ENCODE peak calls at places on chromosomes 1 and 21, in ten cellular contexts. P is thoracic aorta; V is suprapubic skin; A is nucleus accumbens; J is activated CD8-positive, alpha-beta memory T cell treated with anti-CD3 and anti-CD28 coated beads for 4 hours; F is neural crest cell; O is T47D; B is activated naive CD8-positive, alpha-beta T cell treated with anti-CD3 and anti-CD28 coated beads for 36 hours; L is posterior cingulate gyrus; Y is BE2C. H is an unnamed sample.

GRCh38 chr1:13960376-13960987 is 260.5 kb downstream of the PRDM2 start:
- DNase-seq in O (peak; percentile 48), J (peak; percentile 36), L (peak; percentile 94), F (peak; percentile 80), A (peak; percentile 52), P (no peak), Y (peak; percentile 35), V (peak; percentile 81), B (peak; percentile 53), H (peak; percentile 52)

GRCh38 chr1:50967416-50968020 is 2.5 kb upstream of the CDKN2C start:
- DNase-seq in O (no peak), L (no peak), F (no peak), A (no peak), Y (no peak), B (no peak), J (no peak), P (no peak), V (no peak), H (no peak)

GRCh38 chr1:38578444-38578951 is 281.1 kb downstream of the RRAGC start:
- DNase-seq in L (no peak), P (no peak), A (no peak), Y (no peak), J (no peak), V (no peak), B (peak; percentile 24), O (no peak), F (peak; percentile 28), H (no peak)

GRCh38 chr1:183454377-183454776 is 17.9 kb upstream of the SMG7 start:
- DNase-seq in Y (no peak), A (no peak), L (no peak), O (peak; percentile 34), F (no peak), J (no peak), B (no peak), P (no peak), V (no peak), H (no peak)

GRCh38 chr1:186670965-186671486 is 9.2 kb downstream of the PTGS2 start:
- DNase-seq in Y (no peak), L (no peak), P (no peak), F (no peak), B (no peak), O (no peak), V (no peak), J (no peak), A (no peak), H (no peak)

GRCh38 chr21:16309250-16309971 is 579.6 kb downstream of the USP25 start:
- DNase-seq in V (no peak), B (no peak), O (no peak), P (no peak), L (peak; percentile 74), J (no peak), F (peak; percentile 32), A (peak; percentile 39), Y (no peak), H (no peak)

GRCh38 chr1:162571696-162572095 is 10.2 kb downstream of the UAP1 start:
- DNase-seq in Y (no peak), A (no peak), F (no peak), P (no peak), J (no peak), V (no peak), O (no peak), B (no peak), L (no peak), H (no peak)

GRCh38 chr1:236947794-236948193 is 56.4 kb downstream of the MT1HL1 start:
- DNase-seq in L (no peak), P (no peak), F (no peak), J (no peak), O (no peak), A (no peak), B (no peak), V (no peak), Y (no peak), H (no peak)

GRCh38 chr1:155226910-155227260 is 18.4 kb downstream of the MTX1 start:
- DNase-seq in J (no peak), Y (peak; percentile 67), L (peak; percentile 93), P (no peak), V (no peak), F (peak; percentile 45), O (no peak), B (peak; percentile 67), A (peak; percentile 66), H (peak; percentile 77)

H was measured in C1 segment of cervical spinal cord.